ENCODE peak calls at places on chromosome 6, in ten cellular contexts. I, X, R, K, Q, H, P, Y, O and W are unnamed samples.

GRCh38 chr6:3744211-3744900 is 7.2 kb downstream of the PXDC1 start:
- DNase-seq in I (no peak), X (no peak), R (no peak), K (no peak), Q (no peak), H (no peak), P (peak), Y (peak), O (no peak), W (peak)

GRCh38 chr6:139648430-139649000 is 274.1 kb upstream of the CITED2 start:
- DNase-seq in I (no peak), X (no peak), R (no peak), K (peak), Q (no peak), H (no peak), P (no peak), Y (no peak), O (no peak), W (no peak)

GRCh38 chr6:44676246-44676790 is 288.8 kb downstream of the CDC5L start:
- DNase-seq in I (no peak), X (peak), R (no peak), K (no peak), Q (no peak), H (no peak), P (no peak), Y (no peak), O (no peak), W (no peak)

GRCh38 chr6:109073344-109074235 is 21.1 kb downstream of the SESN1 start:
- DNase-seq in I (no peak), X (no peak), R (no peak), K (peak), Q (peak), H (peak), P (peak), Y (no peak), O (no peak), W (peak)

GRCh38 chr6:162443101-162443500 is 284.5 kb downstream of the PRKN start:
- DNase-seq in I (no peak), X (no peak), R (no peak), K (no peak), Q (no peak), H (no peak), P (no peak), Y (no peak), O (no peak), W (no peak)

GRCh38 chr6:16135078-16135477 is 6.2 kb downstream of the MYLIP start:
- DNase-seq in I (no peak), X (no peak), R (no peak), K (no peak), Q (no peak), H (no peak), P (no peak), Y (no peak), O (no peak), W (no peak)

GRCh38 chr6:109238405-109238804 is 143.1 kb downstream of the CEP57L1 start:
- DNase-seq in I (no peak), X (no peak), R (no peak), K (no peak), Q (no peak), H (peak), P (no peak), Y (no peak), O (no peak), W (no peak)

GRCh38 chr6:138115877-138116660 is 8.8 kb upstream of the PERP start:
- DNase-seq in I (peak), X (no peak), R (peak), K (peak), Q (peak), H (peak), P (peak), Y (peak), O (peak), W (peak)

GRCh38 chr6:21666200-21666671 is 72.7 kb downstream of the SOX4 start:
- DNase-seq in I (peak), X (no peak), R (no peak), K (peak), Q (peak), H (no peak), P (no peak), Y (no peak), O (no peak), W (peak)

GRCh38 chr6:21842875-21843274 is 249.3 kb downstream of the SOX4 start:
- DNase-seq in I (no peak), X (no peak), R (no peak), K (no peak), Q (no peak), H (no peak), P (no peak), Y (peak), O (no peak), W (no peak)

GRCh38 chr6:89375427-89375868 is 22.9 kb upstream of the UBE2J1 start:
- DNase-seq in I (peak), X (no peak), R (peak), K (peak), Q (peak), H (peak), P (no peak), Y (peak), O (no peak), W (no peak)

GRCh38 chr6:142260748-142261147 is 41.1 kb upstream of the ADGRG6 start:
- DNase-seq in I (no peak), X (no peak), R (no peak), K (no peak), Q (no peak), H (no peak), P (no peak), Y (no peak), O (no peak), W (no peak)

GRCh38 chr6:158818580-158819212 is 472 bp downstream of the EZR start:
- DNase-seq in I (peak), X (peak), R (peak), K (no peak), Q (peak), H (peak), P (peak), Y (peak), O (no peak), W (peak)

GRCh38 chr6:98827295-98828159 is 6.8 kb upstream of the POU3F2 start:
- DNase-seq in I (no peak), X (no peak), R (no peak), K (peak), Q (peak), H (no peak), P (peak), Y (no peak), O (no peak), W (peak)

GRCh38 chr6:64803470-64804166 is 903.4 kb downstream of the EYS start:
- DNase-seq in I (no peak), X (no peak), R (no peak), K (no peak), Q (no peak), H (no peak), P (no peak), Y (no peak), O (no peak), W (no peak)

GRCh38 chr6:125789167-125789566 is 1.6 kb upstream of the NCOA7 start:
- DNase-seq in I (no peak), X (no peak), R (no peak), K (no peak), Q (no peak), H (no peak), P (no peak), Y (peak), O (no peak), W (no peak)

GRCh38 chr6:6199678-6200077 is 120.8 kb downstream of the F13A1 start:
- DNase-seq in I (no peak), X (no peak), R (no peak), K (no peak), Q (no peak), H (no peak), P (no peak), Y (no peak), O (no peak), W (no peak)

GRCh38 chr6:106510090-106510970 is 119.0 kb downstream of the RTN4IP1 start:
- DNase-seq in I (peak), X (no peak), R (peak), K (peak), Q (peak), H (peak), P (peak), Y (peak), O (no peak), W (peak)

GRCh38 chr6:77015350-77015749 is 447.9 kb downstream of the HTR1B start:
- DNase-seq in I (no peak), X (no peak), R (no peak), K (no peak), Q (no peak), H (peak), P (peak), Y (no peak), O (no peak), W (no peak)

GRCh38 chr6:29680904-29681303 is at the start of gene ZFP57:
- DNase-seq in I (no peak), X (no peak), R (no peak), K (no peak), Q (no peak), H (no peak), P (no peak), Y (no peak), O (no peak), W (peak)